ENCODE peak calls at places on chromosomes 16 and 17, in four cellular contexts. U, N, V and Q are unnamed samples.

GRCh38 chr16:70715113-70715711 is 29.4 kb upstream of the MTSS2 start:
- DNase-seq in U (no peak), N (no peak), V (no peak), Q (no peak)

GRCh38 chr17:44400226-44400847 is 10.9 kb upstream of the ITGA2B start:
- DNase-seq in U (peak), N (no peak), V (no peak), Q (no peak)

GRCh38 chr17:55172612-55173011 is 92.1 kb upstream of the HLF start:
- DNase-seq in U (no peak), N (no peak), V (no peak), Q (no peak)

GRCh38 chr16:75024591-75024990 is 25.8 kb downstream of the ZNRF1 start:
- DNase-seq in U (no peak), N (no peak), V (no peak), Q (no peak)

GRCh38 chr17:15257316-15257925 is 7.7 kb downstream of the PMP22 start:
- DNase-seq in U (peak), N (peak), V (no peak), Q (peak)

GRCh38 chr17:61551255-61551742 is 39.7 kb downstream of the NACA2 start:
- DNase-seq in U (no peak), N (no peak), V (no peak), Q (no peak)

GRCh38 chr16:50551243-50551642 is 3.0 kb downstream of the NKD1 start:
- DNase-seq in U (no peak), N (no peak), V (no peak), Q (no peak)

GRCh38 chr17:5468075-5468473 is 708 bp downstream of the DHX33 start:
- DNase-seq in U (no peak), N (peak), V (no peak), Q (no peak)

GRCh38 chr16:10965440-10966039 is 21.2 kb downstream of the CLEC16A start:
- DNase-seq in U (no peak), N (no peak), V (no peak), Q (no peak)

GRCh38 chr17:9890124-9890523 is 14.9 kb downstream of the RCVRN start:
- DNase-seq in U (peak), N (no peak), V (no peak), Q (no peak)

GRCh38 chr17:79648181-79648831 is 37.5 kb upstream of the RBFOX3 start:
- DNase-seq in U (peak), N (no peak), V (no peak), Q (no peak)

GRCh38 chr17:44905006-44906000 is 6.1 kb upstream of the EFTUD2 start:
- DNase-seq in U (no peak), N (no peak), V (no peak), Q (no peak)

GRCh38 chr17:39701784-39702422 is 2.0 kb downstream of the ERBB2 start:
- DNase-seq in U (no peak), N (no peak), V (no peak), Q (no peak)

GRCh38 chr16:2015117-2015946 is 4.3 kb upstream of the NPW start:
- DNase-seq in U (no peak), N (no peak), V (no peak), Q (no peak)

GRCh38 chr17:28926366-28926765 is 23.5 kb upstream of the DHRS13 start:
- DNase-seq in U (no peak), N (no peak), V (no peak), Q (no peak)